ENCODE peak calls at places on chromosomes 13 and 19, in four cellular contexts. Q, J, P and G are unnamed samples.

GRCh38 chr19:18205180-18205915 is 1.5 kb upstream of the RAB3A start:
- DNase-seq in Q (peak; percentile 58), J (peak; percentile 71), P (peak; percentile 89), G (no peak)

GRCh38 chr13:42497798-42498197 is 76.2 kb upstream of the TNFSF11 start:
- DNase-seq in Q (no peak), J (no peak), P (peak; percentile 40), G (no peak)

GRCh38 chr19:18388328-18389094 is 2.6 kb downstream of the GDF15 start:
- DNase-seq in Q (peak; percentile 88), J (peak; percentile 76), P (no peak), G (no peak)

GRCh38 chr19:3548594-3548993 is 8.8 kb downstream of the MFSD12 start:
- DNase-seq in Q (no peak), J (no peak), P (no peak), G (no peak)

GRCh38 chr19:3324405-3324856 is 42.0 kb upstream of the NFIC start:
- DNase-seq in Q (peak; percentile 73), J (peak; percentile 46), P (no peak), G (no peak)

GRCh38 chr19:55156202-55157063 is 1.1 kb downstream of the TNNI3 start:
- DNase-seq in Q (peak; percentile 99), J (peak; percentile 91), P (peak; percentile 44), G (no peak)

GRCh38 chr19:1015782-1016646 is 4.9 kb downstream of the TMEM259 start:
- DNase-seq in Q (no peak), J (peak; percentile 46), P (no peak), G (peak; percentile 78)

GRCh38 chr13:70964124-70964523 is 855.9 kb upstream of the KLHL1 start:
- DNase-seq in Q (no peak), J (no peak), P (no peak), G (no peak)

GRCh38 chr13:34300559-34300958 is 482.6 kb downstream of the RFC3 start:
- DNase-seq in Q (no peak), J (no peak), P (no peak), G (no peak)

GRCh38 chr19:46610851-46611770 is 10.0 kb downstream of the CALM3 start:
- DNase-seq in Q (no peak), J (no peak), P (peak; percentile 36), G (no peak)

GRCh38 chr13:43838909-43839308 is 40.6 kb downstream of the CCDC122 start:
- DNase-seq in Q (no peak), J (no peak), P (peak; percentile 54), G (no peak)

GRCh38 chr19:49782515-49782914 is 15.7 kb downstream of the AP2A1 start:
- DNase-seq in Q (no peak), J (no peak), P (no peak), G (no peak)

GRCh38 chr19:16571689-16572331 is 405 bp downstream of the SLC35E1 start:
- DNase-seq in Q (no peak), J (peak; percentile 41), P (peak; percentile 20), G (no peak)

GRCh38 chr19:49475191-49475932 is 1.3 kb downstream of the FLT3LG start:
- DNase-seq in Q (peak; percentile 27), J (no peak), P (no peak), G (no peak)

GRCh38 chr13:51562011-51562671 is 22.1 kb upstream of the WDFY2 start:
- DNase-seq in Q (no peak), J (no peak), P (no peak), G (no peak)

GRCh38 chr19:52603558-52604207 is 33.6 kb downstream of the ZNF701 start:
- DNase-seq in Q (no peak), J (no peak), P (peak; percentile 28), G (no peak)

GRCh38 chr13:30918662-30919405 is 12.8 kb downstream of the MEDAG start:
- DNase-seq in Q (no peak), J (no peak), P (no peak), G (no peak)

GRCh38 chr13:39913928-39914327 is 258.5 kb downstream of the COG6 start:
- DNase-seq in Q (no peak), J (no peak), P (no peak), G (no peak)

GRCh38 chr19:8515317-8515716 is 1.4 kb upstream of the ZNF414 start:
- DNase-seq in Q (no peak), J (no peak), P (no peak), G (no peak)

GRCh38 chr13:93098972-93099371 is 127.6 kb upstream of the GPC6 start:
- DNase-seq in Q (no peak), J (no peak), P (no peak), G (no peak)

GRCh38 chr19:7554990-7555864 is 19.7 kb downstream of the PNPLA6 start:
- DNase-seq in Q (peak; percentile 90), J (peak; percentile 66), P (no peak), G (peak; percentile 73)

GRCh38 chr19:48168689-48169088 is 1.5 kb downstream of the LIG1 start:
- DNase-seq in Q (no peak), J (no peak), P (no peak), G (no peak)

GRCh38 chr13:69324109-69324886 is 783.3 kb upstream of the ATXN8OS start:
- DNase-seq in Q (no peak), J (no peak), P (no peak), G (no peak)

GRCh38 chr19:797528-798414 is 519 bp downstream of the PTBP1 start:
- DNase-seq in Q (peak; percentile 75), J (peak; percentile 94), P (peak; percentile 85), G (peak; percentile 84)

GRCh38 chr13:39167018-39167417 is 128.8 kb downstream of the NHLRC3 start:
- DNase-seq in Q (no peak), J (no peak), P (no peak), G (no peak)

GRCh38 chr19:55670280-55671053 is 4.6 kb upstream of the EPN1 start:
- DNase-seq in Q (peak; percentile 72), J (no peak), P (peak; percentile 20), G (no peak)

GRCh38 chr19:39083983-39084731 is at the start of gene ACP7:
- DNase-seq in Q (no peak), J (no peak), P (no peak), G (no peak)

GRCh38 chr13:42486711-42487198 is 87.2 kb upstream of the TNFSF11 start:
- DNase-seq in Q (no peak), J (no peak), P (peak; percentile 71), G (no peak)

GRCh38 chr13:45511310-45512147 is 46.8 kb downstream of the COG3 start:
- DNase-seq in Q (no peak), J (peak; percentile 85), P (peak; percentile 83), G (no peak)

DNA sequence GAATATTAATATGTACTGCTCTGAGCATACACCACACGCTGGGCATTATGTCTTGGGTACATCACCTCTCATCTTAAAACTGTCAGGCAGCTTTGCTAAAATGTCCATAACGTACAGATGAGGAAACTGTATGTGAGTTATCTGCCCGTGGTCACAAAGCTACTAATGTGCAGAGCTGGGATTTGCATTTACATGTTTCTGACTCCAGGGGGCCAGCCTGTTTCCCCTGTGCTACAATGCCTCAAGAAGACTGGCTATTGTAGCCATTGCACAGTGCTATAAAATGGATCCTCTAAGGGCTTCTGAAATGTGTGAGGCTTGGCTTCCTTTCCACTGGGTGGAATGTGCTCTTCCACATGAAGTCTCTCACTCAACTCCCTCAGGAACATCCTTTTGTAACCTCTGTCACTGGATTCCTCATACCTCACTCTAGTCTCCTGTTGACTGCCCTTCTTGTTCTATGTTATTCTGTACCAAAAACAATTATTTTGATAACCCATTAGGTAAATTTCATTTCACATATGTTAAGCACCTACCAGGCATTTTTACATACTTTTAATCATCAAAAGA is 95.6 kb upstream of the HTR2A start:
- DNase-seq in Q (no peak), J (peak; percentile 43), P (no peak), G (no peak)
- H4K5ac ChIP-seq in Q (no peak overlapping the region), J (no peak overlapping the region), P (no peak overlapping the region), G (no peak overlapping the region)

GRCh38 chr19:15550847-15551182 is 42.5 kb downstream of the CYP4F22 start:
- DNase-seq in Q (peak; percentile 54), J (no peak), P (no peak), G (no peak)
- H3K9ac ChIP-seq in Q (no peak overlapping the region), J (no peak overlapping the region), P (no peak overlapping the region), G (no peak overlapping the region)

DNA sequence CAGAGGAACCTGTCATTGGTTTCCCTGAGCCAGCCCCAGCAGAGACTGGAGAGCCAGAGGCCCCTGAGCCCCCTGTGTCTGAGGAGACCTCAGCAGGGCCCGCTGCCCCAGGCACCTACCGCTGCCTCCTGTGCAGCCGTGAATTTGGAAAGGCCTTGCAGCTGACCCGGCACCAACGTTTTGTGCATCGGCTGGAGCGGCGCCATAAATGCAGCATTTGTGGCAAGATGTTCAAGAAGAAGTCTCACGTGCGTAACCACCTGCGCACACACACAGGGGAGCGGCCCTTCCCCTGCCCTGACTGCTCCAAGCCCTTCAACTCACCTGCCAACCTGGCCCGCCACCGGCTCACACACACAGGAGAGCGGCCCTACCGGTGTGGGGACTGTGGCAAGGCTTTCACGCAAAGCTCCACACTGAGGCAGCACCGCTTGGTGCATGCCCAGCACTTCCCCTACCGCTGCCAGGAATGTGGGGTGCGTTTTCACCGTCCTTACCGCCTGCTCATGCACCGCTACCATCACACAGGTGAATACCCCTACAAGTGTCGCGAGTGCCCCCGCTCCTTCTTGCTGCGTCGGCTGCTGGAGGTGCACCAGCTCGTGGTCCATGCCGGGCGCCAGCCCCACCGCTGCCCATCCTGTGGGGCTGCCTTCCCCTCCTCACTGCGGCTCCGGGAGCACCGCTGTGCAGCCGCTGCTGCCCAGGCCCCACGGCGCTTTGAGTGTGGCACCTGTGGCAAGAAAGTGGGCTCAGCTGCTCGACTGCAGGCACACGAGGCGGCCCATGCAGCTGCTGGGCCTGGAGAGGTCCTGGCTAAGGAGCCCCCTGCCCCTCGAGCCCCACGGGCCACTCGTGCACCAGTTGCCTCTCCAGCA is 4.2 kb downstream of the ZNF574 start:
- DNase-seq in Q (no peak), J (no peak), P (no peak), G (no peak)
- H4K5ac ChIP-seq in Q (no peak overlapping the region), J (no peak overlapping the region), P (no peak overlapping the region), G (no peak overlapping the region)

DNA sequence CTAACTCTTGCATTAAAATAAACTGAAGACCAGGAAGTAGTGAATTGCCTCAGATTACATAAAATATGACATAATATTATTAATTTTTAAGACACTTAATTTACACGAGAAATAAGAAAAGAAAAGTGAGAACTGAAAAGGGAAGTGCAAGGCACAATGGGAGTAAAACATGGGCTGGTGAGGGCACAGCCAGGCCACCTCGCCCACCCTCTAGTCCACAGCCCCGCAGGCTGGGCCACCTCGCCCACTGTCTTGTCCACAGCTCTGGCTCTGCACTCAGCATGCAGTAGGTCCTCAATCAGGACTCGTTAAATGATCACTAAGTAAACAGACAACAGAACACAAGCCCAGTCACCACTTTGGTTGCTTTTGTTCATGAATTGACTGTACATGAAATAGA is 67.8 kb upstream of the ARHGEF7 start:
- DNase-seq in Q (no peak), J (no peak), P (no peak), G (no peak)
- H3K9ac ChIP-seq in Q (no peak overlapping the region), J (no peak overlapping the region), P (no peak overlapping the region), G (no peak overlapping the region)

GRCh38 chr13:99894835-99895427 is 76.6 kb downstream of the ZIC5 start:
- DNase-seq in Q (no peak), J (peak; percentile 39), P (no peak), G (no peak)

GRCh38 chr13:99892866-99893504 is 78.6 kb downstream of the ZIC5 start:
- DNase-seq in Q (no peak), J (no peak), P (no peak), G (no peak)

GRCh38 chr13:99893567-99893966 is 78.0 kb downstream of the ZIC5 start:
- DNase-seq in Q (no peak), J (no peak), P (no peak), G (no peak)

GRCh38 chr13:99895428-99895998 is 76.1 kb downstream of the ZIC5 start:
- DNase-seq in Q (no peak), J (no peak), P (no peak), G (no peak)

GRCh38 chr13:99894105-99894504 is 77.5 kb downstream of the ZIC5 start:
- DNase-seq in Q (no peak), J (no peak), P (no peak), G (no peak)
- H4K5ac ChIP-seq in Q (no peak overlapping the region), J (no peak overlapping the region), P (no peak overlapping the region), G (no peak overlapping the region)